ENCODE peak calls at places on chromosomes 3 and 15, in nine cellular contexts. One of them, this sample, is unnamed.

GRCh38 chr15:35519536-35520149 is 26.3 kb downstream of the DPH6 start:
- DNase-seq in stimulated activated naive CD8-positive, alpha-beta T cell treated with anti-CD3 and anti-CD28 coated beads, Interleukin-15, Interleukin-2, amounts not matched to agents 100 U/mL and 50 U/mL, for 24 hours: no peak
- DNase-seq in effector CD8-positive, alpha-beta T cell: no peak
- DNase-seq in NCI-H2171 treated with DMSO at 0.1 percent for 48 hours: peak; percentile 49
- DNase-seq in Calu3: no peak
- DNase-seq in GM23248: peak; percentile 71
- DNase-seq in choroid plexus epithelial cell: peak; percentile 78
- DNase-seq in activated CD4-positive, alpha-beta T cell treated with anti-CD3 and anti-CD28 coated beads, Interleukin-2, amount 50 U/mL, for 1 hour: no peak
- DNase-seq in activated T-helper 1 cell treated with anti-CD3 and anti-CD28 coated beads, Interleukin-2, amount 50 U/mL, for 16 hours: no peak
- DNase-seq in this sample: peak; percentile 13

GRCh38 chr3:171028779-171029232 is 2.3 kb upstream of the SLC2A2 start:
- DNase-seq in stimulated activated naive CD8-positive, alpha-beta T cell treated with anti-CD3 and anti-CD28 coated beads, Interleukin-15, Interleukin-2, amounts not matched to agents 100 U/mL and 50 U/mL, for 24 hours: no peak
- DNase-seq in GM23248: peak; percentile 91
- DNase-seq in NCI-H2171 treated with DMSO at 0.1 percent for 48 hours: no peak
- DNase-seq in activated T-helper 1 cell treated with anti-CD3 and anti-CD28 coated beads, Interleukin-2, amount 50 U/mL, for 16 hours: no peak
- DNase-seq in activated CD4-positive, alpha-beta T cell treated with anti-CD3 and anti-CD28 coated beads, Interleukin-2, amount 50 U/mL, for 1 hour: no peak
- DNase-seq in Calu3: no peak
- DNase-seq in effector CD8-positive, alpha-beta T cell: no peak
- DNase-seq in choroid plexus epithelial cell: peak; percentile 87
- DNase-seq in this sample: no peak

GRCh38 chr15:66670698-66671580 is 31.1 kb upstream of the SMAD6 start:
- DNase-seq in stimulated activated naive CD8-positive, alpha-beta T cell treated with anti-CD3 and anti-CD28 coated beads, Interleukin-15, Interleukin-2, amounts not matched to agents 100 U/mL and 50 U/mL, for 24 hours: no peak
- DNase-seq in effector CD8-positive, alpha-beta T cell: no peak
- DNase-seq in activated CD4-positive, alpha-beta T cell treated with anti-CD3 and anti-CD28 coated beads, Interleukin-2, amount 50 U/mL, for 1 hour: no peak
- DNase-seq in activated T-helper 1 cell treated with anti-CD3 and anti-CD28 coated beads, Interleukin-2, amount 50 U/mL, for 16 hours: no peak
- DNase-seq in choroid plexus epithelial cell: no peak
- DNase-seq in NCI-H2171 treated with DMSO at 0.1 percent for 48 hours: peak; percentile 71
- DNase-seq in Calu3: peak; percentile 63
- DNase-seq in GM23248: no peak
- DNase-seq in this sample: no peak

GRCh38 chr15:39554746-39555387 is 26.0 kb upstream of the THBS1 start:
- DNase-seq in stimulated activated naive CD8-positive, alpha-beta T cell treated with anti-CD3 and anti-CD28 coated beads, Interleukin-15, Interleukin-2, amounts not matched to agents 100 U/mL and 50 U/mL, for 24 hours: no peak
- DNase-seq in activated CD4-positive, alpha-beta T cell treated with anti-CD3 and anti-CD28 coated beads, Interleukin-2, amount 50 U/mL, for 1 hour: no peak
- DNase-seq in effector CD8-positive, alpha-beta T cell: no peak
- DNase-seq in activated T-helper 1 cell treated with anti-CD3 and anti-CD28 coated beads, Interleukin-2, amount 50 U/mL, for 16 hours: no peak
- DNase-seq in GM23248: no peak
- DNase-seq in NCI-H2171 treated with DMSO at 0.1 percent for 48 hours: no peak
- DNase-seq in Calu3: no peak
- DNase-seq in choroid plexus epithelial cell: peak; percentile 39
- DNase-seq in this sample: no peak

GRCh38 chr3:112056451-112056929 is 22.0 kb downstream of the TMPRSS7 start:
- DNase-seq in GM23248: peak; percentile 87
- DNase-seq in NCI-H2171 treated with DMSO at 0.1 percent for 48 hours: no peak
- DNase-seq in choroid plexus epithelial cell: peak; percentile 82
- DNase-seq in Calu3: no peak
- DNase-seq in activated T-helper 1 cell treated with anti-CD3 and anti-CD28 coated beads, Interleukin-2, amount 50 U/mL, for 16 hours: no peak
- DNase-seq in activated CD4-positive, alpha-beta T cell treated with anti-CD3 and anti-CD28 coated beads, Interleukin-2, amount 50 U/mL, for 1 hour: no peak
- DNase-seq in stimulated activated naive CD8-positive, alpha-beta T cell treated with anti-CD3 and anti-CD28 coated beads, Interleukin-15, Interleukin-2, amounts not matched to agents 100 U/mL and 50 U/mL, for 24 hours: no peak
- DNase-seq in effector CD8-positive, alpha-beta T cell: no peak
- DNase-seq in this sample: no peak

GRCh38 chr3:169117264-169117663 is 546.2 kb downstream of the MECOM start:
- DNase-seq in GM23248: no peak
- DNase-seq in choroid plexus epithelial cell: no peak
- DNase-seq in stimulated activated naive CD8-positive, alpha-beta T cell treated with anti-CD3 and anti-CD28 coated beads, Interleukin-15, Interleukin-2, amounts not matched to agents 100 U/mL and 50 U/mL, for 24 hours: no peak
- DNase-seq in activated T-helper 1 cell treated with anti-CD3 and anti-CD28 coated beads, Interleukin-2, amount 50 U/mL, for 16 hours: no peak
- DNase-seq in activated CD4-positive, alpha-beta T cell treated with anti-CD3 and anti-CD28 coated beads, Interleukin-2, amount 50 U/mL, for 1 hour: no peak
- DNase-seq in NCI-H2171 treated with DMSO at 0.1 percent for 48 hours: no peak
- DNase-seq in effector CD8-positive, alpha-beta T cell: no peak
- DNase-seq in Calu3: no peak
- DNase-seq in this sample: no peak

GRCh38 chr3:53030864-53031445 is 14.9 kb downstream of the SFMBT1 start:
- DNase-seq in NCI-H2171 treated with DMSO at 0.1 percent for 48 hours: no peak
- DNase-seq in activated T-helper 1 cell treated with anti-CD3 and anti-CD28 coated beads, Interleukin-2, amount 50 U/mL, for 16 hours: peak; percentile 17
- DNase-seq in choroid plexus epithelial cell: no peak
- DNase-seq in activated CD4-positive, alpha-beta T cell treated with anti-CD3 and anti-CD28 coated beads, Interleukin-2, amount 50 U/mL, for 1 hour: peak; percentile 50
- DNase-seq in effector CD8-positive, alpha-beta T cell: no peak
- DNase-seq in Calu3: peak; percentile 51
- DNase-seq in GM23248: no peak
- DNase-seq in stimulated activated naive CD8-positive, alpha-beta T cell treated with anti-CD3 and anti-CD28 coated beads, Interleukin-15, Interleukin-2, amounts not matched to agents 100 U/mL and 50 U/mL, for 24 hours: peak; percentile 29
- DNase-seq in this sample: peak; percentile 59

GRCh38 chr3:143165211-143165610 is 45.6 kb downstream of the CHST2 start:
- DNase-seq in effector CD8-positive, alpha-beta T cell: no peak
- DNase-seq in GM23248: no peak
- DNase-seq in activated CD4-positive, alpha-beta T cell treated with anti-CD3 and anti-CD28 coated beads, Interleukin-2, amount 50 U/mL, for 1 hour: no peak
- DNase-seq in activated T-helper 1 cell treated with anti-CD3 and anti-CD28 coated beads, Interleukin-2, amount 50 U/mL, for 16 hours: no peak
- DNase-seq in choroid plexus epithelial cell: no peak
- DNase-seq in Calu3: no peak
- DNase-seq in stimulated activated naive CD8-positive, alpha-beta T cell treated with anti-CD3 and anti-CD28 coated beads, Interleukin-15, Interleukin-2, amounts not matched to agents 100 U/mL and 50 U/mL, for 24 hours: no peak
- DNase-seq in NCI-H2171 treated with DMSO at 0.1 percent for 48 hours: no peak
- DNase-seq in this sample: no peak

GRCh38 chr3:142450881-142451280 is 3.0 kb upstream of the XRN1 start:
- DNase-seq in choroid plexus epithelial cell: no peak
- DNase-seq in stimulated activated naive CD8-positive, alpha-beta T cell treated with anti-CD3 and anti-CD28 coated beads, Interleukin-15, Interleukin-2, amounts not matched to agents 100 U/mL and 50 U/mL, for 24 hours: no peak
- DNase-seq in GM23248: no peak
- DNase-seq in activated CD4-positive, alpha-beta T cell treated with anti-CD3 and anti-CD28 coated beads, Interleukin-2, amount 50 U/mL, for 1 hour: no peak
- DNase-seq in activated T-helper 1 cell treated with anti-CD3 and anti-CD28 coated beads, Interleukin-2, amount 50 U/mL, for 16 hours: no peak
- DNase-seq in Calu3: no peak
- DNase-seq in effector CD8-positive, alpha-beta T cell: no peak
- DNase-seq in NCI-H2171 treated with DMSO at 0.1 percent for 48 hours: no peak
- DNase-seq in this sample: no peak

GRCh38 chr3:173584834-173585831 is 187.6 kb downstream of the NLGN1 start:
- DNase-seq in activated CD4-positive, alpha-beta T cell treated with anti-CD3 and anti-CD28 coated beads, Interleukin-2, amount 50 U/mL, for 1 hour: no peak
- DNase-seq in NCI-H2171 treated with DMSO at 0.1 percent for 48 hours: no peak
- DNase-seq in effector CD8-positive, alpha-beta T cell: no peak
- DNase-seq in choroid plexus epithelial cell: peak; percentile 33
- DNase-seq in Calu3: peak; percentile 64
- DNase-seq in activated T-helper 1 cell treated with anti-CD3 and anti-CD28 coated beads, Interleukin-2, amount 50 U/mL, for 16 hours: no peak
- DNase-seq in stimulated activated naive CD8-positive, alpha-beta T cell treated with anti-CD3 and anti-CD28 coated beads, Interleukin-15, Interleukin-2, amounts not matched to agents 100 U/mL and 50 U/mL, for 24 hours: no peak
- DNase-seq in GM23248: peak; percentile 86
- DNase-seq in this sample: no peak

GRCh38 chr3:26118165-26118564 is 328.3 kb downstream of the OXSM start:
- DNase-seq in choroid plexus epithelial cell: peak; percentile 2
- DNase-seq in activated T-helper 1 cell treated with anti-CD3 and anti-CD28 coated beads, Interleukin-2, amount 50 U/mL, for 16 hours: no peak
- DNase-seq in activated CD4-positive, alpha-beta T cell treated with anti-CD3 and anti-CD28 coated beads, Interleukin-2, amount 50 U/mL, for 1 hour: no peak
- DNase-seq in NCI-H2171 treated with DMSO at 0.1 percent for 48 hours: peak; percentile 5
- DNase-seq in GM23248: no peak
- DNase-seq in stimulated activated naive CD8-positive, alpha-beta T cell treated with anti-CD3 and anti-CD28 coated beads, Interleukin-15, Interleukin-2, amounts not matched to agents 100 U/mL and 50 U/mL, for 24 hours: no peak
- DNase-seq in Calu3: no peak
- DNase-seq in effector CD8-positive, alpha-beta T cell: no peak
- DNase-seq in this sample: peak; percentile 14

GRCh38 chr3:58661836-58662235 is 4.7 kb downstream of the FAM3D start:
- DNase-seq in effector CD8-positive, alpha-beta T cell: no peak
- DNase-seq in stimulated activated naive CD8-positive, alpha-beta T cell treated with anti-CD3 and anti-CD28 coated beads, Interleukin-15, Interleukin-2, amounts not matched to agents 100 U/mL and 50 U/mL, for 24 hours: no peak
- DNase-seq in activated CD4-positive, alpha-beta T cell treated with anti-CD3 and anti-CD28 coated beads, Interleukin-2, amount 50 U/mL, for 1 hour: no peak
- DNase-seq in GM23248: no peak
- DNase-seq in NCI-H2171 treated with DMSO at 0.1 percent for 48 hours: no peak
- DNase-seq in activated T-helper 1 cell treated with anti-CD3 and anti-CD28 coated beads, Interleukin-2, amount 50 U/mL, for 16 hours: no peak
- DNase-seq in choroid plexus epithelial cell: no peak
- DNase-seq in Calu3: no peak
- DNase-seq in this sample: no peak

GRCh38 chr15:48720646-48721045 is 75.1 kb upstream of the FBN1 start:
- DNase-seq in activated CD4-positive, alpha-beta T cell treated with anti-CD3 and anti-CD28 coated beads, Interleukin-2, amount 50 U/mL, for 1 hour: no peak
- DNase-seq in GM23248: peak; percentile 84
- DNase-seq in stimulated activated naive CD8-positive, alpha-beta T cell treated with anti-CD3 and anti-CD28 coated beads, Interleukin-15, Interleukin-2, amounts not matched to agents 100 U/mL and 50 U/mL, for 24 hours: no peak
- DNase-seq in effector CD8-positive, alpha-beta T cell: no peak
- DNase-seq in NCI-H2171 treated with DMSO at 0.1 percent for 48 hours: no peak
- DNase-seq in Calu3: no peak
- DNase-seq in activated T-helper 1 cell treated with anti-CD3 and anti-CD28 coated beads, Interleukin-2, amount 50 U/mL, for 16 hours: no peak
- DNase-seq in choroid plexus epithelial cell: peak; percentile 17
- DNase-seq in this sample: no peak

GRCh38 chr3:46866032-46866595 is 2.9 kb upstream of the MYL3 start:
- DNase-seq in Calu3: no peak
- DNase-seq in stimulated activated naive CD8-positive, alpha-beta T cell treated with anti-CD3 and anti-CD28 coated beads, Interleukin-15, Interleukin-2, amounts not matched to agents 100 U/mL and 50 U/mL, for 24 hours: no peak
- DNase-seq in choroid plexus epithelial cell: no peak
- DNase-seq in activated CD4-positive, alpha-beta T cell treated with anti-CD3 and anti-CD28 coated beads, Interleukin-2, amount 50 U/mL, for 1 hour: no peak
- DNase-seq in GM23248: no peak
- DNase-seq in NCI-H2171 treated with DMSO at 0.1 percent for 48 hours: no peak
- DNase-seq in activated T-helper 1 cell treated with anti-CD3 and anti-CD28 coated beads, Interleukin-2, amount 50 U/mL, for 16 hours: no peak
- DNase-seq in effector CD8-positive, alpha-beta T cell: no peak
- DNase-seq in this sample: no peak

GRCh38 chr3:139434764-139435291 is 41.5 kb downstream of the RBP2 start:
- DNase-seq in activated T-helper 1 cell treated with anti-CD3 and anti-CD28 coated beads, Interleukin-2, amount 50 U/mL, for 16 hours: no peak
- DNase-seq in stimulated activated naive CD8-positive, alpha-beta T cell treated with anti-CD3 and anti-CD28 coated beads, Interleukin-15, Interleukin-2, amounts not matched to agents 100 U/mL and 50 U/mL, for 24 hours: no peak
- DNase-seq in effector CD8-positive, alpha-beta T cell: no peak
- DNase-seq in NCI-H2171 treated with DMSO at 0.1 percent for 48 hours: no peak
- DNase-seq in activated CD4-positive, alpha-beta T cell treated with anti-CD3 and anti-CD28 coated beads, Interleukin-2, amount 50 U/mL, for 1 hour: no peak
- DNase-seq in Calu3: peak; percentile 72
- DNase-seq in GM23248: peak; percentile 70
- DNase-seq in choroid plexus epithelial cell: peak; percentile 86
- DNase-seq in this sample: no peak

GRCh38 chr3:126119008-126119675 is 35.2 kb upstream of the SLC41A3 start:
- DNase-seq in NCI-H2171 treated with DMSO at 0.1 percent for 48 hours: no peak
- DNase-seq in stimulated activated naive CD8-positive, alpha-beta T cell treated with anti-CD3 and anti-CD28 coated beads, Interleukin-15, Interleukin-2, amounts not matched to agents 100 U/mL and 50 U/mL, for 24 hours: no peak
- DNase-seq in activated T-helper 1 cell treated with anti-CD3 and anti-CD28 coated beads, Interleukin-2, amount 50 U/mL, for 16 hours: no peak
- DNase-seq in activated CD4-positive, alpha-beta T cell treated with anti-CD3 and anti-CD28 coated beads, Interleukin-2, amount 50 U/mL, for 1 hour: no peak
- DNase-seq in GM23248: no peak
- DNase-seq in effector CD8-positive, alpha-beta T cell: no peak
- DNase-seq in Calu3: peak; percentile 0
- DNase-seq in choroid plexus epithelial cell: no peak
- DNase-seq in this sample: no peak

GRCh38 chr3:16234281-16234680 is 30.5 kb downstream of the DPH3 start:
- DNase-seq in activated T-helper 1 cell treated with anti-CD3 and anti-CD28 coated beads, Interleukin-2, amount 50 U/mL, for 16 hours: no peak
- DNase-seq in stimulated activated naive CD8-positive, alpha-beta T cell treated with anti-CD3 and anti-CD28 coated beads, Interleukin-15, Interleukin-2, amounts not matched to agents 100 U/mL and 50 U/mL, for 24 hours: no peak
- DNase-seq in GM23248: no peak
- DNase-seq in choroid plexus epithelial cell: no peak
- DNase-seq in effector CD8-positive, alpha-beta T cell: no peak
- DNase-seq in Calu3: no peak
- DNase-seq in NCI-H2171 treated with DMSO at 0.1 percent for 48 hours: no peak
- DNase-seq in activated CD4-positive, alpha-beta T cell treated with anti-CD3 and anti-CD28 coated beads, Interleukin-2, amount 50 U/mL, for 1 hour: no peak
- DNase-seq in this sample: no peak

GRCh38 chr15:73127302-73127936 is 75.2 kb downstream of the NEO1 start:
- DNase-seq in Calu3: peak; percentile 46
- DNase-seq in activated T-helper 1 cell treated with anti-CD3 and anti-CD28 coated beads, Interleukin-2, amount 50 U/mL, for 16 hours: no peak
- DNase-seq in effector CD8-positive, alpha-beta T cell: no peak
- DNase-seq in NCI-H2171 treated with DMSO at 0.1 percent for 48 hours: peak; percentile 36
- DNase-seq in GM23248: peak; percentile 56
- DNase-seq in stimulated activated naive CD8-positive, alpha-beta T cell treated with anti-CD3 and anti-CD28 coated beads, Interleukin-15, Interleukin-2, amounts not matched to agents 100 U/mL and 50 U/mL, for 24 hours: peak; percentile 13
- DNase-seq in activated CD4-positive, alpha-beta T cell treated with anti-CD3 and anti-CD28 coated beads, Interleukin-2, amount 50 U/mL, for 1 hour: no peak
- DNase-seq in choroid plexus epithelial cell: peak; percentile 57
- DNase-seq in this sample: peak; percentile 30

GRCh38 chr3:64150527-64151238 is 74.6 kb downstream of the PRICKLE2 start:
- DNase-seq in Calu3: peak; percentile 44
- DNase-seq in NCI-H2171 treated with DMSO at 0.1 percent for 48 hours: peak; percentile 66
- DNase-seq in activated T-helper 1 cell treated with anti-CD3 and anti-CD28 coated beads, Interleukin-2, amount 50 U/mL, for 16 hours: no peak
- DNase-seq in activated CD4-positive, alpha-beta T cell treated with anti-CD3 and anti-CD28 coated beads, Interleukin-2, amount 50 U/mL, for 1 hour: no peak
- DNase-seq in GM23248: peak; percentile 84
- DNase-seq in effector CD8-positive, alpha-beta T cell: no peak
- DNase-seq in choroid plexus epithelial cell: peak; percentile 98
- DNase-seq in stimulated activated naive CD8-positive, alpha-beta T cell treated with anti-CD3 and anti-CD28 coated beads, Interleukin-15, Interleukin-2, amounts not matched to agents 100 U/mL and 50 U/mL, for 24 hours: no peak
- DNase-seq in this sample: no peak